ENCODE peak calls at places on chromosomes 16 and 17, in four cellular contexts. W, S, L and C are unnamed samples. For H3K36me3, the result is how much of the 10 kb centered on the place peaks cover.

GRCh38 chr16:17776888-17777287 is 306.1 kb upstream of the XYLT1 start:
- DNase-seq in W (no peak), S (no peak), L (no peak), C (no peak)

GRCh38 chr17:44918006-44918405 is 2.7 kb upstream of the GFAP start:
- DNase-seq in W (no peak), S (no peak), L (no peak), C (no peak)

GRCh38 chr17:29579866-29580771 is 9.3 kb downstream of the GIT1 start:
- DNase-seq in W (peak), S (peak), L (peak), C (peak)

GRCh38 chr16:84949776-84950436 is 61.4 kb downstream of the ZDHHC7 start:
- DNase-seq in W (no peak), S (no peak), L (no peak), C (no peak)

GRCh38 chr16:66972983-66973382 is 11.9 kb downstream of the CES3 start:
- DNase-seq in W (no peak), S (no peak), L (no peak), C (no peak)

GRCh38 chr16:19517424-19518089 is 4.3 kb downstream of the GDE1 start:
- DNase-seq in W (no peak), S (no peak), L (no peak), C (no peak)

GRCh38 chr16:86637744-86638143 is 59.4 kb downstream of the FOXL1 start:
- DNase-seq in W (no peak), S (no peak), L (no peak), C (no peak)

GRCh38 chr16:72972878-72973571 is 74.9 kb downstream of the ZFHX3 start:
- DNase-seq in W (no peak), S (no peak), L (no peak), C (peak)

GRCh38 chr17:77684803-77685580 is 273.5 kb upstream of the TNRC6C start:
- DNase-seq in W (no peak), S (no peak), L (no peak), C (no peak)

GRCh38 chr16:53962041-53962440 is 258.1 kb downstream of the FTO start:
- DNase-seq in W (no peak), S (no peak), L (no peak), C (no peak)

GRCh38 chr17:2453325-2453724 is 52.5 kb upstream of the MNT start:
- DNase-seq in W (no peak), S (no peak), L (no peak), C (no peak)

GRCh38 chr16:50719401-50720337 is 22.2 kb upstream of the CYLD start:
- DNase-seq in W (no peak), S (peak), L (no peak), C (no peak)

GRCh38 chr17:45246861-45247428 is 14.9 kb downstream of the SPATA32 start:
- DNase-seq in W (no peak), S (peak), L (no peak), C (peak)

GRCh38 chr16:1839554-1839953 is 12.5 kb downstream of the FAHD1 start:
- DNase-seq in W (no peak), S (peak), L (no peak), C (no peak)

GRCh38 chr17:78781339-78782304 is at the start of gene CYTH1:
- DNase-seq in W (no peak), S (peak), L (peak), C (no peak)

GRCh38 chr17:10121971-10122707 is 76.3 kb downstream of the GAS7 start:
- DNase-seq in W (no peak), S (no peak), L (no peak), C (no peak)

GRCh38 chr17:17876959-17877547 is 40.3 kb upstream of the SREBF1 start:
- DNase-seq in W (no peak), S (no peak), L (peak), C (no peak)

GRCh38 chr16:69017036-69017783 is 88.2 kb upstream of the HAS3 start:
- DNase-seq in W (no peak), S (no peak), L (no peak), C (no peak)

GRCh38 chr17:9900744-9901143 is 4.3 kb downstream of the RCVRN start:
- DNase-seq in W (no peak), S (no peak), L (no peak), C (no peak)

GRCh38 chr17:42517516-42517915 is 18.5 kb upstream of the NAGLU start:
- DNase-seq in W (peak), S (peak), L (peak), C (no peak)

GRCh38 chr16:85246473-85246872 is 134.2 kb upstream of the CIBAR2 start:
- DNase-seq in W (no peak), S (no peak), L (no peak), C (no peak)

GRCh38 chr16:70714526-70715112 is 28.8 kb upstream of the MTSS2 start:
- DNase-seq in W (no peak), S (no peak), L (no peak), C (no peak)

GRCh38 chr16:47644166-47644565 is 183.0 kb downstream of the PHKB start:
- DNase-seq in W (no peak), S (no peak), L (no peak), C (no peak)

GRCh38 chr17:35786941-35787432 is 8.5 kb downstream of the MMP28 start:
- DNase-seq in W (no peak), S (no peak), L (no peak), C (no peak)

GRCh38 chr16:50539822-50540710 is 8.1 kb upstream of the NKD1 start:
- DNase-seq in W (no peak), S (peak), L (no peak), C (no peak)

GRCh38 chr17:413016-413350 is 60.4 kb upstream of the RPH3AL start:
- DNase-seq in W (no peak), S (no peak), L (no peak), C (no peak)

GRCh38 chr17:59840329-59840907 is 52.3 kb downstream of the TUBD1 start:
- DNase-seq in W (no peak), S (peak), L (no peak), C (no peak)

GRCh38 chr16:48860341-48860740 is 250.4 kb upstream of the N4BP1 start:
- DNase-seq in W (no peak), S (no peak), L (no peak), C (no peak)

GRCh38 chr16:86868746-86869145 is 290.4 kb downstream of the FOXL1 start:
- DNase-seq in W (no peak), S (no peak), L (no peak), C (no peak)

GRCh38 chr17:42519546-42520444 is 16.2 kb upstream of the NAGLU start:
- DNase-seq in W (no peak), S (peak), L (peak), C (peak)

GRCh38 chr17:51721711-51722110 is 436.8 kb downstream of the CA10 start:
- DNase-seq in W (no peak), S (no peak), L (no peak), C (no peak)

GRCh38 chr16:31430380-31431052 is 2.4 kb upstream of the COX6A2 start:
- DNase-seq in W (no peak), S (peak), L (no peak), C (no peak)

GRCh38 chr17:50115744-50116143 is 14.2 kb downstream of the SAMD14 start:
- DNase-seq in W (no peak), S (no peak), L (no peak), C (no peak)

GRCh38 chr17:35821308-35821707 is 12.0 kb downstream of the TAF15 start:
- DNase-seq in W (no peak), S (no peak), L (no peak), C (no peak)

GRCh38 chr16:774086-775001 is 13.8 kb downstream of the MSLN start:
- DNase-seq in W (no peak), S (no peak), L (no peak), C (no peak)

GRCh38 chr17:10725262-10725661 is 4.6 kb downstream of the TMEM220 start:
- DNase-seq in W (no peak), S (no peak), L (no peak), C (no peak)

GRCh38 chr17:13776027-13776551 is 174.4 kb upstream of the HS3ST3A1 start:
- DNase-seq in W (no peak), S (no peak), L (peak), C (no peak)

GRCh38 chr17:73496232-73496631 is 148.0 kb downstream of the SDK2 start:
- DNase-seq in W (no peak), S (no peak), L (no peak), C (no peak)

GRCh38 chr17:73497721-73498120 is 146.5 kb downstream of the SDK2 start:
- DNase-seq in W (no peak), S (no peak), L (no peak), C (no peak)

GRCh38 chr17:73500414-73500999 is 143.7 kb downstream of the SDK2 start:
- DNase-seq in W (no peak), S (no peak), L (no peak), C (no peak)

GRCh38 chr17:73498854-73499597 is 145.2 kb downstream of the SDK2 start:
- DNase-seq in W (no peak), S (no peak), L (no peak), C (no peak)

GRCh38 chr17:73498176-73498575 is 146.1 kb downstream of the SDK2 start:
- DNase-seq in W (no peak), S (no peak), L (no peak), C (no peak)
- H3K36me3 ChIP-seq in W (under half), S (under half), L (under half), C (under half)

DNA sequence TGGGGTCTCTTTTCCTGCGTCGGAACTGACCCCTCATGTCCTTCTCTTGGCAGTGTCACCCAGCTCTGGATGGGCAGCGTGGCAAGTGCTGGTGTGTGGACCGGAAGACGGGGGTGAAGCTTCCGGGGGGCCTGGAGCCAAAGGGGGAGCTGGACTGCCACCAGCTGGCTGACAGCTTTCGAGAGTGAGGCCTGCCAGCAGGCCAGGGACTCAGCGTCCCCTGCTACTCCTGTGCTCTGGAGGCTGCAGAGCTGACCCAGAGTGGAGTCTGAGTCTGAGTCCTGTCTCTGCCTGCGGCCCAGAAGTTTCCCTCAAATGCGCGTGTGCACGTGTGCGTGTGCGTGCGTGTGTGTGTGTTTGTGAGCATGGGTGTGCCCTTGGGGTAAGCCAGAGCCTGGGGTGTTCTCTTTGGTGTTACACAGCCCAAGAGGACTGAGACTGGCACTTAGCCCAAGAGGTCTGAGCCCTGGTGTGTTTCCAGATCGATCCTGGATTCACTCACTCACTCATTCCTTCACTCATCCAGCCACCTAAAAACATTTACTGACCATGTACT is 13.2 kb downstream of the IGFBP4 start:
- DNase-seq in W (no peak), S (no peak), L (no peak), C (no peak)
- H3K36me3 ChIP-seq in W (under half), S (under half), L (under half), C (under half)

GRCh38 chr17:28339431-28339830 is 3.9 kb downstream of the TNFAIP1 start:
- DNase-seq in W (no peak), S (no peak), L (no peak), C (no peak)
- H3K36me3 ChIP-seq in W (under half), S (under half), L (under half), C (half or more)

GRCh38 chr16:3776316-3776715 is 59.0 kb upstream of the TRAP1 start:
- DNase-seq in W (no peak), S (no peak), L (peak), C (no peak)
- H3K36me3 ChIP-seq in W (under half), S (under half), L (under half), C (half or more)

DNA sequence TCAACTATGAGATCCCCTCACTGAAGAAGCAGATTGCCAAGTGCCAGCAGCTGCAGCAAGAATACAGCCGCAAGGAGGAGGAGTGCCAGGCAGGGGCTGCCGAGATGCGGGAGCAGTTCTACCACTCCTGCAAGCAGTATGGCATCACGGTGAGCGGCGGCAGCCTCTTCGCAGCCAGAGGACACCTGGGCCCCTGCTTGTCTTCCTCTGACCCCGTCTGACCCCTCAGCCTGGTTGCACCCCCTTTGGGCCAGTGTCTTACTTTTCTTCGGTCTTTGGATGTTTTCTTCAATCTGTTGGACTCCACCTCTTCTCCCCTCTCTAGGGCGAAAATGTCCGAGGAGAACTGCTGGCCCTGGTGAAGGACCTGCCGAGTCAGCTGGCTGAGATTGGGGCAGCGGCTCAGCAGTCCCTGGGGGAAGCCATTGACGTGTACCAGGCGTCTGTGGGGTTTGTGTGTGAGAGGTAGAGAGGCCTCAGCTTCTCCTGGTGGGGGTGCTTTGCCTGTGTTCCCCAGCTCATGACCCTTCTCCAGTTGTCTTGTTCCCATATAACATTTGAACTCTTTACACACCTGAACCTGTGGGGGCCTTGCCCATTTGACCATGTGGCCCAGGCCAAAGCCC is 4.4 kb downstream of the CDK5RAP3 start:
- DNase-seq in W (no peak), S (peak), L (no peak), C (no peak)
- H3K36me3 ChIP-seq in W (under half), S (under half), L (under half), C (half or more)

GRCh38 chr17:47970725-47971511 is at the start of gene CDK5RAP3:
- DNase-seq in W (peak), S (peak), L (peak), C (peak)

GRCh38 chr17:47980516-47980915 is 9.6 kb downstream of the CDK5RAP3 start:
- DNase-seq in W (no peak), S (no peak), L (no peak), C (no peak)

GRCh38 chr17:47973541-47973940 is 2.6 kb downstream of the CDK5RAP3 start:
- DNase-seq in W (no peak), S (no peak), L (no peak), C (no peak)

GRCh38 chr17:47978324-47978723 is 7.4 kb downstream of the CDK5RAP3 start:
- DNase-seq in W (peak), S (peak), L (peak), C (no peak)

GRCh38 chr17:47975815-47976190 is 4.9 kb downstream of the CDK5RAP3 start:
- DNase-seq in W (no peak), S (no peak), L (no peak), C (no peak)
- H3K36me3 ChIP-seq in W (under half), S (under half), L (under half), C (half or more)

GRCh38 chr16:56935201-56935600 is 3.3 kb downstream of the HERPUD1 start:
- DNase-seq in W (no peak), S (no peak), L (no peak), C (no peak)
- H3K36me3 ChIP-seq in W (under half), S (half or more), L (under half), C (half or more)

GRCh38 chr17:48915459-48916282 is 7.5 kb downstream of the UBE2Z start:
- DNase-seq in W (no peak), S (no peak), L (no peak), C (peak)
- H3K36me3 ChIP-seq in W (under half), S (half or more), L (under half), C (half or more)

GRCh38 chr16:3021449-3022207 is 1.5 kb downstream of the TNFRSF12A start:
- DNase-seq in W (peak), S (peak), L (peak), C (peak)

GRCh38 chr16:3022208-3022696 is 1.5 kb downstream of the HCFC1R1 start:
- DNase-seq in W (peak), S (peak), L (peak), C (peak)

GRCh38 chr16:3019594-3020246 is 448 bp upstream of the TNFRSF12A start:
- DNase-seq in W (no peak), S (no peak), L (no peak), C (no peak)

GRCh38 chr16:3020247-3020603 is at the start of gene TNFRSF12A:
- DNase-seq in W (peak), S (peak), L (peak), C (no peak)

GRCh38 chr16:3020604-3021448 is 658 bp downstream of the TNFRSF12A start:
- DNase-seq in W (peak), S (peak), L (peak), C (peak)
- H3K36me3 ChIP-seq in W (under half), S (under half), L (under half), C (under half)